ENCODE peak calls at places on chromosomes 1 and 21, in seven cellular contexts. One of them, this sample, is unnamed.

GRCh38 chr1:199742547-199742946 is 285.0 kb upstream of the NR5A2 start:
- DNase-seq in neuronal stem cell: no peak
- DNase-seq in H9: no peak
- DNase-seq in trophoblast cell: peak
- DNase-seq in IMR-90: peak
- DNase-seq in H1: no peak
- DNase-seq in mesendoderm: peak
- DNase-seq in this sample: peak

GRCh38 chr1:29828526-29829447 is 592.5 kb downstream of the PTPRU start:
- DNase-seq in neuronal stem cell: no peak
- DNase-seq in H9: no peak
- DNase-seq in H1: peak
- DNase-seq in trophoblast cell: no peak
- DNase-seq in IMR-90: no peak
- DNase-seq in mesendoderm: no peak
- DNase-seq in this sample: no peak

GRCh38 chr1:212366901-212367300 is 47.8 kb downstream of the PACC1 start:
- DNase-seq in neuronal stem cell: no peak
- DNase-seq in mesendoderm: no peak
- DNase-seq in H9: no peak
- DNase-seq in IMR-90: peak
- DNase-seq in trophoblast cell: peak
- DNase-seq in H1: no peak
- DNase-seq in this sample: peak

GRCh38 chr1:32406629-32407111 is 12.4 kb upstream of the BSDC1 start:
- DNase-seq in H1: no peak
- DNase-seq in H9: no peak
- DNase-seq in neuronal stem cell: no peak
- DNase-seq in trophoblast cell: peak
- DNase-seq in mesendoderm: no peak
- DNase-seq in IMR-90: no peak
- DNase-seq in this sample: no peak

GRCh38 chr1:247145279-247145678 is 26.5 kb downstream of the ZNF124 start:
- DNase-seq in neuronal stem cell: no peak
- DNase-seq in H1: no peak
- DNase-seq in H9: no peak
- DNase-seq in trophoblast cell: no peak
- DNase-seq in mesendoderm: peak
- DNase-seq in IMR-90: no peak
- DNase-seq in this sample: no peak

GRCh38 chr21:39976805-39977204 is 109.6 kb downstream of the PCP4 start:
- DNase-seq in mesendoderm: no peak
- DNase-seq in H9: no peak
- DNase-seq in IMR-90: no peak
- DNase-seq in H1: no peak
- DNase-seq in trophoblast cell: no peak
- DNase-seq in neuronal stem cell: no peak
- DNase-seq in this sample: no peak

GRCh38 chr1:19938502-19938901 is 15.1 kb upstream of the PLA2G2E start:
- DNase-seq in trophoblast cell: no peak
- DNase-seq in H9: no peak
- DNase-seq in neuronal stem cell: no peak
- DNase-seq in H1: no peak
- DNase-seq in IMR-90: no peak
- DNase-seq in mesendoderm: no peak
- DNase-seq in this sample: no peak

GRCh38 chr1:100219879-100220278 is 29.8 kb downstream of the DBT start:
- DNase-seq in IMR-90: no peak
- DNase-seq in trophoblast cell: peak
- DNase-seq in H1: no peak
- DNase-seq in neuronal stem cell: no peak
- DNase-seq in mesendoderm: no peak
- DNase-seq in H9: no peak
- DNase-seq in this sample: peak

GRCh38 chr1:16011936-16012589 is 5.8 kb downstream of the HSPB7 start:
- DNase-seq in H9: no peak
- DNase-seq in mesendoderm: no peak
- DNase-seq in H1: no peak
- DNase-seq in trophoblast cell: no peak
- DNase-seq in IMR-90: no peak
- DNase-seq in neuronal stem cell: no peak
- DNase-seq in this sample: no peak

GRCh38 chr1:115227683-115228082 is 110.4 kb downstream of the NGF start:
- DNase-seq in H1: no peak
- DNase-seq in IMR-90: peak
- DNase-seq in trophoblast cell: peak
- DNase-seq in H9: no peak
- DNase-seq in mesendoderm: no peak
- DNase-seq in neuronal stem cell: no peak
- DNase-seq in this sample: no peak

GRCh38 chr1:205568135-205568468 is 63.6 kb downstream of the CDK18 start:
- DNase-seq in H9: no peak
- DNase-seq in H1: no peak
- DNase-seq in mesendoderm: no peak
- DNase-seq in trophoblast cell: no peak
- DNase-seq in IMR-90: no peak
- DNase-seq in neuronal stem cell: no peak
- DNase-seq in this sample: no peak

GRCh38 chr1:94063379-94063778 is 57.6 kb downstream of the ABCA4 start:
- DNase-seq in neuronal stem cell: no peak
- DNase-seq in H9: no peak
- DNase-seq in mesendoderm: peak
- DNase-seq in H1: no peak
- DNase-seq in IMR-90: peak
- DNase-seq in trophoblast cell: peak
- DNase-seq in this sample: peak

GRCh38 chr1:205983925-205984725 is 19.1 kb downstream of the RAB7B start:
- DNase-seq in trophoblast cell: peak
- DNase-seq in H1: peak
- DNase-seq in neuronal stem cell: peak
- DNase-seq in IMR-90: peak
- DNase-seq in H9: peak
- DNase-seq in mesendoderm: peak
- DNase-seq in this sample: peak

GRCh38 chr1:115879977-115880376 is 39.1 kb upstream of the NHLH2 start:
- DNase-seq in H9: peak
- DNase-seq in trophoblast cell: no peak
- DNase-seq in mesendoderm: peak
- DNase-seq in IMR-90: no peak
- DNase-seq in H1: no peak
- DNase-seq in neuronal stem cell: no peak
- DNase-seq in this sample: no peak

GRCh38 chr1:40911105-40911504 is 48.9 kb upstream of the CITED4 start:
- DNase-seq in IMR-90: no peak
- DNase-seq in neuronal stem cell: no peak
- DNase-seq in mesendoderm: no peak
- DNase-seq in H9: no peak
- DNase-seq in H1: no peak
- DNase-seq in trophoblast cell: peak
- DNase-seq in this sample: no peak

GRCh38 chr1:180167721-180168467 is 13.2 kb downstream of the QSOX1 start:
- DNase-seq in H1: peak
- DNase-seq in neuronal stem cell: no peak
- DNase-seq in IMR-90: peak
- DNase-seq in H9: peak
- DNase-seq in trophoblast cell: peak
- DNase-seq in mesendoderm: peak
- DNase-seq in this sample: no peak

GRCh38 chr21:17577701-17578100 is 35.0 kb downstream of the BTG3 start:
- DNase-seq in H1: no peak
- DNase-seq in trophoblast cell: no peak
- DNase-seq in IMR-90: no peak
- DNase-seq in mesendoderm: no peak
- DNase-seq in H9: no peak
- DNase-seq in neuronal stem cell: no peak
- DNase-seq in this sample: no peak

GRCh38 chr21:30372139-30372770 is at the start of gene KRTAP13-2:
- DNase-seq in IMR-90: no peak
- DNase-seq in mesendoderm: no peak
- DNase-seq in trophoblast cell: no peak
- DNase-seq in neuronal stem cell: no peak
- DNase-seq in H1: no peak
- DNase-seq in H9: no peak
- DNase-seq in this sample: no peak
- H3K18ac ChIP-seq in IMR-90: no peak
- H3K18ac ChIP-seq in mesendoderm: no peak
- H3K18ac ChIP-seq in trophoblast cell: no peak
- H3K18ac ChIP-seq in neuronal stem cell: no peak
- H3K18ac ChIP-seq in H1: no peak
- H3K18ac ChIP-seq in H9: no peak
- H3K18ac ChIP-seq in this sample: no peak

GRCh38 chr1:25018878-25019277 is 88.8 kb upstream of the RUNX3 start:
- DNase-seq in IMR-90: no peak
- DNase-seq in neuronal stem cell: no peak
- DNase-seq in H9: no peak
- DNase-seq in H1: no peak
- DNase-seq in trophoblast cell: no peak
- DNase-seq in mesendoderm: no peak
- DNase-seq in this sample: no peak
- H3K18ac ChIP-seq in IMR-90: no peak
- H3K18ac ChIP-seq in neuronal stem cell: peak
- H3K18ac ChIP-seq in H9: no peak
- H3K18ac ChIP-seq in H1: no peak
- H3K18ac ChIP-seq in trophoblast cell: no peak
- H3K18ac ChIP-seq in mesendoderm: no peak
- H3K18ac ChIP-seq in this sample: no peak

GRCh38 chr1:167331650-167332049 is 111.0 kb downstream of the POU2F1 start:
- DNase-seq in H1: no peak
- DNase-seq in H9: no peak
- DNase-seq in trophoblast cell: no peak
- DNase-seq in IMR-90: no peak
- DNase-seq in mesendoderm: no peak
- DNase-seq in neuronal stem cell: no peak
- DNase-seq in this sample: no peak
- H3K18ac ChIP-seq in H1: no peak
- H3K18ac ChIP-seq in H9: no peak
- H3K18ac ChIP-seq in trophoblast cell: no peak
- H3K18ac ChIP-seq in IMR-90: no peak
- H3K18ac ChIP-seq in mesendoderm: no peak
- H3K18ac ChIP-seq in neuronal stem cell: no peak
- H3K18ac ChIP-seq in this sample: no peak

GRCh38 chr1:51744506-51745303 is 127.8 kb downstream of the OSBPL9 start:
- DNase-seq in H1: no peak
- DNase-seq in H9: no peak
- DNase-seq in trophoblast cell: no peak
- DNase-seq in IMR-90: no peak
- DNase-seq in mesendoderm: peak
- DNase-seq in neuronal stem cell: no peak
- DNase-seq in this sample: no peak
- H3K18ac ChIP-seq in H1: no peak
- H3K18ac ChIP-seq in H9: no peak
- H3K18ac ChIP-seq in trophoblast cell: no peak
- H3K18ac ChIP-seq in IMR-90: no peak
- H3K18ac ChIP-seq in mesendoderm: no peak
- H3K18ac ChIP-seq in neuronal stem cell: no peak
- H3K18ac ChIP-seq in this sample: no peak

GRCh38 chr1:153569465-153569864 is 3.8 kb upstream of the S100A2 start:
- DNase-seq in H1: no peak
- DNase-seq in IMR-90: no peak
- DNase-seq in trophoblast cell: no peak
- DNase-seq in mesendoderm: no peak
- DNase-seq in H9: no peak
- DNase-seq in neuronal stem cell: no peak
- DNase-seq in this sample: no peak
- H3K18ac ChIP-seq in H1: no peak
- H3K18ac ChIP-seq in IMR-90: no peak
- H3K18ac ChIP-seq in trophoblast cell: no peak
- H3K18ac ChIP-seq in mesendoderm: no peak
- H3K18ac ChIP-seq in H9: no peak
- H3K18ac ChIP-seq in neuronal stem cell: no peak
- H3K18ac ChIP-seq in this sample: no peak

This sample was measured in mesenchymal stem cell.